ENCODE peak calls at places on chromosomes 7 and 10, in four cellular contexts. One of them, this sample, is unnamed.

GRCh38 chr10:58241346-58241745 is 26.3 kb downstream of the IPMK start:
- DNase-seq in thoracic aorta: no peak
- DNase-seq in neural progenitor cell: no peak
- DNase-seq in left lung: no peak
- DNase-seq in this sample: no peak

GRCh38 chr7:78057571-78057970 is 259.0 kb downstream of the PHTF2 start:
- DNase-seq in neural progenitor cell: no peak
- DNase-seq in left lung: no peak
- DNase-seq in thoracic aorta: no peak
- DNase-seq in this sample: no peak

GRCh38 chr10:43419997-43420368 is 11.0 kb upstream of the HNRNPF start:
- DNase-seq in thoracic aorta: no peak
- DNase-seq in left lung: no peak
- DNase-seq in neural progenitor cell: no peak
- DNase-seq in this sample: no peak

GRCh38 chr7:151374726-151375125 is 33.1 kb downstream of the NUB1 start:
- DNase-seq in left lung: peak
- DNase-seq in neural progenitor cell: no peak
- DNase-seq in thoracic aorta: no peak
- DNase-seq in this sample: no peak

GRCh38 chr10:104441601-104442000 is 88.0 kb downstream of the CFAP58 start:
- DNase-seq in thoracic aorta: no peak
- DNase-seq in neural progenitor cell: no peak
- DNase-seq in left lung: no peak
- DNase-seq in this sample: no peak

GRCh38 chr10:72063703-72064391 is 24.5 kb downstream of the SPOCK2 start:
- DNase-seq in thoracic aorta: no peak
- DNase-seq in neural progenitor cell: no peak
- DNase-seq in left lung: no peak
- DNase-seq in this sample: no peak

GRCh38 chr10:124614003-124614659 is 130.0 kb downstream of the FAM53B start:
- DNase-seq in neural progenitor cell: no peak
- DNase-seq in left lung: no peak
- DNase-seq in thoracic aorta: no peak
- DNase-seq in this sample: no peak

GRCh38 chr10:131872837-131873375 is 27.9 kb upstream of the PPP2R2D start:
- DNase-seq in left lung: no peak
- DNase-seq in neural progenitor cell: no peak
- DNase-seq in thoracic aorta: no peak
- DNase-seq in this sample: no peak

GRCh38 chr10:68251146-68251545 is 19.2 kb upstream of the ATOH7 start:
- DNase-seq in left lung: no peak
- DNase-seq in neural progenitor cell: peak
- DNase-seq in thoracic aorta: no peak
- DNase-seq in this sample: no peak

GRCh38 chr10:89421018-89421476 is 6.7 kb downstream of the IFIT5 start:
- DNase-seq in thoracic aorta: no peak
- DNase-seq in left lung: no peak
- DNase-seq in neural progenitor cell: no peak
- DNase-seq in this sample: no peak

GRCh38 chr7:22329816-22330524 is 27.0 kb downstream of the RAPGEF5 start:
- DNase-seq in left lung: no peak
- DNase-seq in neural progenitor cell: no peak
- DNase-seq in thoracic aorta: no peak
- DNase-seq in this sample: no peak

GRCh38 chr10:62373995-62374861 is at the start of gene ZNF365:
- DNase-seq in thoracic aorta: no peak
- DNase-seq in neural progenitor cell: peak
- DNase-seq in left lung: peak
- DNase-seq in this sample: no peak

GRCh38 chr10:79184141-79184625 is 115.4 kb downstream of the ZMIZ1 start:
- DNase-seq in thoracic aorta: no peak
- DNase-seq in neural progenitor cell: no peak
- DNase-seq in left lung: peak
- DNase-seq in this sample: no peak

GRCh38 chr10:63204667-63205391 is 71.7 kb downstream of the NRBF2 start:
- DNase-seq in neural progenitor cell: no peak
- DNase-seq in thoracic aorta: no peak
- DNase-seq in left lung: no peak
- DNase-seq in this sample: no peak

GRCh38 chr10:71433116-71433982 is 36.6 kb downstream of the CDH23 start:
- DNase-seq in neural progenitor cell: no peak
- DNase-seq in left lung: no peak
- DNase-seq in thoracic aorta: no peak
- DNase-seq in this sample: no peak

GRCh38 chr7:99997545-99998137 is 17.8 kb upstream of the ZKSCAN1 start:
- DNase-seq in thoracic aorta: no peak
- DNase-seq in left lung: peak
- DNase-seq in neural progenitor cell: peak
- DNase-seq in this sample: no peak

GRCh38 chr7:95646350-95646749 is 50.0 kb upstream of the PDK4 start:
- DNase-seq in left lung: no peak
- DNase-seq in thoracic aorta: no peak
- DNase-seq in neural progenitor cell: no peak
- DNase-seq in this sample: no peak

GRCh38 chr10:79127151-79127961 is 58.6 kb downstream of the ZMIZ1 start:
- DNase-seq in thoracic aorta: no peak
- DNase-seq in neural progenitor cell: peak
- DNase-seq in left lung: peak
- DNase-seq in this sample: no peak

GRCh38 chr10:4212111-4212635 is 427.2 kb upstream of the KLF6 start:
- DNase-seq in thoracic aorta: no peak
- DNase-seq in neural progenitor cell: no peak
- DNase-seq in left lung: no peak
- DNase-seq in this sample: no peak

GRCh38 chr7:73978681-73979563 is 49.1 kb upstream of the ELN start:
- DNase-seq in thoracic aorta: no peak
- DNase-seq in left lung: no peak
- DNase-seq in neural progenitor cell: peak
- DNase-seq in this sample: no peak

GRCh38 chr10:6207658-6208057 is 4.9 kb downstream of the PFKFB3 start:
- DNase-seq in thoracic aorta: no peak
- DNase-seq in left lung: no peak
- DNase-seq in neural progenitor cell: no peak
- DNase-seq in this sample: no peak

GRCh38 chr7:121279822-121280221 is 49.0 kb upstream of the WNT16 start:
- DNase-seq in left lung: no peak
- DNase-seq in thoracic aorta: no peak
- DNase-seq in neural progenitor cell: no peak
- DNase-seq in this sample: no peak

GRCh38 chr10:48254745-48255144 is 19.8 kb downstream of the FRMPD2 start:
- DNase-seq in thoracic aorta: no peak
- DNase-seq in left lung: no peak
- DNase-seq in neural progenitor cell: no peak
- DNase-seq in this sample: no peak

GRCh38 chr10:74585231-74586087 is 240.9 kb upstream of the KAT6B start:
- DNase-seq in thoracic aorta: no peak
- DNase-seq in left lung: no peak
- DNase-seq in neural progenitor cell: peak
- DNase-seq in this sample: no peak

GRCh38 chr7:36034020-36034419 is 119.0 kb upstream of the EEPD1 start:
- DNase-seq in left lung: no peak
- DNase-seq in neural progenitor cell: no peak
- DNase-seq in thoracic aorta: no peak
- DNase-seq in this sample: no peak

GRCh38 chr10:69757206-69757552 is 44.5 kb upstream of the COL13A1 start:
- DNase-seq in left lung: no peak
- DNase-seq in neural progenitor cell: no peak
- DNase-seq in thoracic aorta: no peak
- DNase-seq in this sample: no peak

DNA sequence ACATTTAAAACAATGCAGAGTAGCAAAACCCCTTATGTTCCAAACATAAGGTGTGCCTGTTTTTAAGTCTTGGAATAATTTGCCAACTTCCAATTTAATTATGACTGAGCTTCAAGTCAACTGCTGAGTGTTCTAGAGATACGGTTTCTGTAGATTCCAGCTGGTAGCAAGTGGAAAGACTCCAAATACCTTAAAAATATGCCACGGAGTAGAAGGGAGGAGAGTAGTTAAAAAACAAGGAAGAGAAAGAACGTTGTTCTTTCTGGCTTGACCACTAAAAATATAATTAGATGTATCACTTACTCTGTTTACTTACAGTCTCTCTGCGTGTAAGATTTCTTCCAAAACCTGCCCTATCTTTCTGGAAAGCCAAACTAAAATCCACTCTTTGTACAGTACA is 24.5 kb upstream of the ABLIM1 start:
- DNase-seq in neural progenitor cell: no peak
- DNase-seq in thoracic aorta: no peak
- DNase-seq in left lung: no peak
- DNase-seq in this sample: no peak
- H3K4me3 ChIP-seq in neural progenitor cell: no peak
- H3K4me3 ChIP-seq in thoracic aorta: peak
- H3K4me3 ChIP-seq in left lung: peak
- H3K4me3 ChIP-seq in this sample: peak

GRCh38 chr10:29634764-29635625 is at the start of gene SVIL:
- DNase-seq in neural progenitor cell: peak
- DNase-seq in thoracic aorta: no peak
- DNase-seq in left lung: no peak
- DNase-seq in this sample: no peak
- H3K27ac ChIP-seq in neural progenitor cell: peak
- H3K27ac ChIP-seq in thoracic aorta: peak
- H3K27ac ChIP-seq in left lung: peak
- H3K27ac ChIP-seq in this sample: peak

GRCh38 chr10:117216611-117217195 is 19.4 kb downstream of the KCNK18 start:
- DNase-seq in thoracic aorta: no peak
- DNase-seq in left lung: peak
- DNase-seq in neural progenitor cell: peak
- DNase-seq in this sample: no peak

GRCh38 chr10:117217196-117217761 is 20.0 kb downstream of the KCNK18 start:
- DNase-seq in thoracic aorta: no peak
- DNase-seq in neural progenitor cell: peak
- DNase-seq in left lung: no peak
- DNase-seq in this sample: no peak

GRCh38 chr10:117215079-117215478 is 17.8 kb downstream of the KCNK18 start:
- DNase-seq in neural progenitor cell: no peak
- DNase-seq in thoracic aorta: no peak
- DNase-seq in left lung: no peak
- DNase-seq in this sample: no peak

GRCh38 chr10:117214401-117214800 is 17.1 kb downstream of the KCNK18 start:
- DNase-seq in left lung: no peak
- DNase-seq in neural progenitor cell: no peak
- DNase-seq in thoracic aorta: no peak
- DNase-seq in this sample: no peak

DNA sequence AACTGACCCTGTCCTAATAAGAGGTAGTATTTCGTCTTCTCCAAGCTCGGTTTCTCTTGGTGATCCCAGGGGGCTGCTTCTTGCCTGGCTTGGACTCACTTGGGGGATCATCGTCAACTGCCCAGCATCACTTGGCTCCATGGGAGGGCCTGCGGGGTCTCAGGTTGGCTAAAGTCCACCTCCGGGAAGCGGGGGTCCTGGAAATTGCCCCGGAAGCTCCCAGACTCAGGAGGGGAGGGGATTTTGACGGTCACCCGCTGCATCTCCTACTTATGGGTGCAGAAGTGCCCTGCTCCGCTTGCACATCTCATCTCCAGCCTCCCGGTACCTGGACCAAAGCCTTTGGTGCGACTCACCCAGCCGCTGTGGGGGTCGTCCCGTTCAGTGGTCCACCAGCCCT is 18.7 kb downstream of the KCNK18 start:
- DNase-seq in neural progenitor cell: no peak
- DNase-seq in thoracic aorta: no peak
- DNase-seq in left lung: no peak
- DNase-seq in this sample: no peak
- H3K4me3 ChIP-seq in neural progenitor cell: peak
- H3K4me3 ChIP-seq in thoracic aorta: no peak
- H3K4me3 ChIP-seq in left lung: no peak
- H3K4me3 ChIP-seq in this sample: no peak

GRCh38 chr7:44618045-44618444 is 11.6 kb downstream of the OGDH start:
- DNase-seq in left lung: no peak
- DNase-seq in neural progenitor cell: no peak
- DNase-seq in thoracic aorta: no peak
- DNase-seq in this sample: no peak
- H3K27ac ChIP-seq in left lung: no peak
- H3K27ac ChIP-seq in neural progenitor cell: no peak
- H3K27ac ChIP-seq in thoracic aorta: no peak
- H3K27ac ChIP-seq in this sample: peak

GRCh38 chr10:983951-984705 is 4.1 kb upstream of the GTPBP4 start:
- DNase-seq in left lung: no peak
- DNase-seq in thoracic aorta: no peak
- DNase-seq in neural progenitor cell: no peak
- DNase-seq in this sample: no peak

GRCh38 chr10:986137-986825 is 2.0 kb upstream of the GTPBP4 start:
- DNase-seq in neural progenitor cell: no peak
- DNase-seq in thoracic aorta: no peak
- DNase-seq in left lung: no peak
- DNase-seq in this sample: no peak

GRCh38 chr10:983401-983800 is 4.8 kb upstream of the GTPBP4 start:
- DNase-seq in left lung: no peak
- DNase-seq in neural progenitor cell: no peak
- DNase-seq in thoracic aorta: no peak
- DNase-seq in this sample: no peak

GRCh38 chr10:986881-987634 is 1.2 kb upstream of the GTPBP4 start:
- DNase-seq in thoracic aorta: no peak
- DNase-seq in left lung: no peak
- DNase-seq in neural progenitor cell: no peak
- DNase-seq in this sample: no peak

GRCh38 chr10:985361-985760 is 2.9 kb upstream of the GTPBP4 start:
- DNase-seq in thoracic aorta: no peak
- DNase-seq in left lung: no peak
- DNase-seq in neural progenitor cell: no peak
- DNase-seq in this sample: no peak
- H3K4me3 ChIP-seq in thoracic aorta: no peak
- H3K4me3 ChIP-seq in left lung: no peak
- H3K4me3 ChIP-seq in neural progenitor cell: no peak
- H3K4me3 ChIP-seq in this sample: no peak

DNA sequence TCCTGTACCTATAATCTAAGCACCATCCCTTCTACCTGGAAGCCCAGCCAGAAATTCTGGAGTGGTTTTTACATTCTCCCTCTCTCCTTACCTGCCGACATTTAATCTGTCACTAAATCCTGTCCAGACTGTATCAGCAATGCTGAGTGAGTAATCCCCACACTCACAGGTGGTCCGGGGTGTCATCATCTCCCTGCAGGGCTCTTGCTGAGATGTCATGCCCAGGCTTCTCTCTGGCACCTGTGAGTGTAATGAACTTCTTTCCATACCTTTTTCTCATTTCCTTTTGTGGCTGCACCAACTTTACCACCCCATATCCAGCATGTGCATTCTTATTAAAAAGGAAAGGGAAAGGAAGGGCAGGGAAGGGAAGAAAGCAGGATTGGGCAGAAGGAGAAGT is 355.2 kb downstream of the CCSER2 start:
- DNase-seq in left lung: no peak
- DNase-seq in neural progenitor cell: no peak
- DNase-seq in thoracic aorta: no peak
- DNase-seq in this sample: no peak
- H3K27ac ChIP-seq in left lung: no peak
- H3K27ac ChIP-seq in neural progenitor cell: no peak
- H3K27ac ChIP-seq in thoracic aorta: no peak
- H3K27ac ChIP-seq in this sample: no peak